ENCODE peak calls at places on chromosomes 13 and 19, in four cellular contexts. L, X, J and U are unnamed samples.

GRCh38 chr19:13831560-13832056 is 36.4 kb downstream of the ZSWIM4 start:
- DNase-seq in L (no peak), X (no peak), J (no peak), U (no peak)

GRCh38 chr19:42140125-42140754 is 8.0 kb upstream of the POU2F2 start:
- DNase-seq in L (no peak), X (peak), J (no peak), U (peak)

GRCh38 chr19:45780448-45781281 is 1.6 kb downstream of the DMPK start:
- DNase-seq in L (no peak), X (no peak), J (peak), U (no peak)

GRCh38 chr19:47587295-47587694 is 14.3 kb upstream of the ZNF541 start:
- DNase-seq in L (no peak), X (peak), J (no peak), U (no peak)

GRCh38 chr19:58243351-58243750 is 14.6 kb downstream of the ZNF544 start:
- DNase-seq in L (no peak), X (no peak), J (no peak), U (no peak)

GRCh38 chr13:40064723-40065122 is 409.3 kb downstream of the COG6 start:
- DNase-seq in L (no peak), X (peak), J (peak), U (no peak)

GRCh38 chr19:12314553-12314952 is 18.9 kb downstream of the ZNF563 start:
- DNase-seq in L (no peak), X (no peak), J (no peak), U (no peak)

GRCh38 chr13:63435668-63436275 is 2020.1 kb upstream of the PCDH20 start:
- DNase-seq in L (no peak), X (peak), J (no peak), U (no peak)

GRCh38 chr19:5934779-5935472 is 20.9 kb downstream of the CAPS start:
- DNase-seq in L (no peak), X (peak), J (no peak), U (no peak)

GRCh38 chr13:21823949-21824348 is 153.1 kb downstream of the FGF9 start:
- DNase-seq in L (no peak), X (no peak), J (no peak), U (peak)

GRCh38 chr13:28485551-28485950 is 9.4 kb downstream of the FLT1 start:
- DNase-seq in L (no peak), X (no peak), J (no peak), U (no peak)

GRCh38 chr13:41370736-41371135 is 59.7 kb downstream of the NAA16 start:
- DNase-seq in L (no peak), X (peak), J (no peak), U (no peak)

GRCh38 chr19:39410620-39411005 is 1.9 kb upstream of the PLEKHG2 start:
- DNase-seq in L (no peak), X (no peak), J (no peak), U (no peak)

GRCh38 chr19:39411006-39411831 is 1.2 kb upstream of the PLEKHG2 start:
- DNase-seq in L (peak), X (peak), J (no peak), U (peak)

GRCh38 chr19:39409207-39409885 is 2.7 kb downstream of the ZFP36 start:
- DNase-seq in L (peak), X (peak), J (peak), U (peak)

GRCh38 chr19:39408392-39409206 is 2.0 kb downstream of the ZFP36 start:
- DNase-seq in L (no peak), X (peak), J (no peak), U (no peak)

DNA sequence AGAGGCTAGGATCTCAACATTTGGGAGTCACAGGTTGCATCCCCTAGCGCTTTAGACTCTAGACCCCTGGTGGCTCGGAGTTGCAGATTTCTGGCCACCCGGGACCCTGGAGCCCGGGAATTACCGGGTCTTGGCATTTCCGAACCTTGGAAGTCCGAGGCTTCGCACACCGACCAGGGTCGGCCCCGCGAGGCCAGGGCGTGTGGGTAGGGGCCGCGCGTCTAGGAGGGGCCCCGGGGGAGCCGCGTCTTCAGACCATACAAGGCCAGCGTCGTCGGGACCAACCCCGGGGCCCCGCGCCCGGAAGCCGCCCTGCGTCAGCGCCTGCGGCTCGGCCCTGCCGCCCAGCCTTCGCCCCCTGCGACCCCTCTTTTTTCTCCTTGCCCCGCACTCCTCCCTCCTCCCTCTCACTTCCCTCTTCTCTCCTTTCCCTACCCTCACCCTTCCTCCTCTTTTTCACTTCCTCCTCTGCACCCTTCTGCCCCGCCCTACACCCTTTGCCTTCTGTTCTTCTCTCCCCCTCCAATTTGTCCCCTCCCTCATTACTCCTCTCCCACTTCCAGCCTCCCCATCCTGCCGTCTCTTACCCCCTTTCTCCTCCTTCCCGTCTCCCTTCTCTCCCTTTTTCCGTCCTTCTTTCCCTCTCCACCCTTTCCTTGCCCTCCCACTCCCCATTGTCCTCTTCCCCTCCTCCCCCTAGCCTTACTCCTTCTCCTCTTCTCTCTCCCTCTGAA is 2.4 kb upstream of the PLEKHG2 start:
- DNase-seq in L (peak), X (peak), J (no peak), U (peak)
- TF ChIP-seq CTCF in L (no peak), X (peak), J (no peak), U (no peak)

GRCh38 chr13:45048890-45049407 is 59.6 kb downstream of the GPALPP1 start:
- DNase-seq in L (no peak), X (no peak), J (no peak), U (peak)
- H3K4me3 ChIP-seq in L (no peak), X (no peak), J (no peak), U (no peak)

GRCh38 chr19:33982706-33983105 is 186.0 kb downstream of the KCTD15 start:
- DNase-seq in L (no peak), X (no peak), J (no peak), U (no peak)
- TF ChIP-seq CTCF in L (no peak), X (no peak), J (no peak), U (no peak)

GRCh38 chr13:77892491-77892890 is 26.1 kb downstream of the EDNRB start:
- DNase-seq in L (no peak), X (no peak), J (no peak), U (no peak)
- H3K4me3 ChIP-seq in L (no peak), X (no peak), J (no peak), U (no peak)

DNA sequence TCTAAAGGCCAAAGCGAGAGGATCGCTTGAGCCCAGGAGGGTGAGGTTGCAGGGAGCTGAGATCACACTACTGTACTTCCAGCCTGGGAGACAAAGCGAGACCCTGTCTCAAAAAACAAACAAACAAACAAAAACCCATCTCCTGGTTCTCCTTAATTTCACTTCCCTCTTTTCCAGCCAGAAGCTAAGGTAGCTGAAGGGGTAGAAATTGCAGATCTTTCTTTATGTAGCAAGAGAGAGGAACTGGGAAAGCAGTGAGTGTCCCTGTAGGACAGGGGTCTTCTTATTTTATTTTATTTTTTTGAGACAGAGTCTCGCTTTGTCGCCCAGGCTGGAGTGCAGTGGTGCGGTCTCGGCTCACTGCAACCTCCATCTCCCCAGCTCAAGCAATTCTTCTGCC is 4.5 kb upstream of the TSPAN16 start:
- DNase-seq in L (no peak), X (no peak), J (no peak), U (no peak)
- TF ChIP-seq CTCF in L (no peak), X (no peak), J (no peak), U (no peak)

DNA sequence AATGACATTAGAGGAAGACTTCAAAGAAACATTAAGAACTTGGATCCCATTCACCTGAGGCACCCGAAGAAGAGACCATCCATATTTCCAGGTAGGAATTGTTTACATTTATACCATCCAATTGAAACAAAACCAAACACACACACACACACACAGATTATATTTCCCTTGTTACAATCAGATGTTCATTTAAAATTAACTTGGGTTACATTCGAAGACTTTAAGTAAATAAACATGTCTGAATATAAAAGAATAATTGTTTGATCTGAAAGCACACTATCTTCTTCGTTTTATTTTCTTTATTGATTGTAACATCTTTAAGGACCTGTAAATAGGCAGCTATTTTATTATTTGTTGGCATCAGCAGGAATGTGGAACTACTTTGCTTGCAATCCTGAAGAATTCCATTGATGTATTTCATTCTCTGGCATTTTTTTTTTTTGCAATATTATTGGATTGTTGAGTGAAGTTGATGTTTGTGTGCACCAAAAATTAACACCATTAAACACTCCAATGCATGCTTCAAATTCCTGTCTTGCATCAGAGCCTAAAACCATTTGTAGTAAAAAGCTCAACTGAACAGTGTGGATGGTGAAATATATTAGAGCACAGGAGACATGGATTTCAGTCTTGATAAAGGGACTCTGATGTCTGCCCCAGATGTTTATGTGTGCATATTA is 85.3 kb upstream of the FRY start:
- DNase-seq in L (no peak), X (peak), J (no peak), U (no peak)
- H3K4me3 ChIP-seq in L (peak), X (peak), J (no peak), U (no peak)

GRCh38 chr13:50745542-50745941 is 98.0 kb downstream of the DLEU7 start:
- DNase-seq in L (no peak), X (no peak), J (peak), U (no peak)
- TF ChIP-seq CTCF in L (no peak), X (no peak), J (no peak), U (no peak)